ENCODE peak calls at places on chromosomes 4 and X, in seven cellular contexts. One of them, this sample, is unnamed.

GRCh38 chr4:15470149-15470520 is 453 bp downstream of the CC2D2A start:
- DNase-seq in tibial artery: no peak
- DNase-seq in IMR-90: peak
- DNase-seq in lung: no peak
- DNase-seq in colonic mucosa: no peak
- DNase-seq in coronary artery: no peak
- DNase-seq in BE2C: no peak
- DNase-seq in this sample: no peak

GRCh38 chr4:109046549-109047171 is 255.8 kb downstream of the COL25A1 start:
- DNase-seq in tibial artery: no peak
- DNase-seq in IMR-90: peak
- DNase-seq in lung: no peak
- DNase-seq in colonic mucosa: no peak
- DNase-seq in coronary artery: no peak
- DNase-seq in BE2C: no peak
- DNase-seq in this sample: no peak

GRCh38 chr4:166421556-166422156 is 548.6 kb downstream of the TLL1 start:
- DNase-seq in tibial artery: peak
- DNase-seq in IMR-90: peak
- DNase-seq in lung: no peak
- DNase-seq in colonic mucosa: no peak
- DNase-seq in coronary artery: no peak
- DNase-seq in BE2C: no peak
- DNase-seq in this sample: no peak

GRCh38 chr4:71009796-71010588 is 16.5 kb downstream of the DCK start:
- DNase-seq in tibial artery: no peak
- DNase-seq in IMR-90: peak
- DNase-seq in lung: no peak
- DNase-seq in colonic mucosa: no peak
- DNase-seq in coronary artery: no peak
- DNase-seq in BE2C: no peak
- DNase-seq in this sample: no peak

GRCh38 chr4:22999419-22999818 is 306.7 kb downstream of the GBA3 start:
- DNase-seq in tibial artery: no peak
- DNase-seq in IMR-90: no peak
- DNase-seq in lung: no peak
- DNase-seq in colonic mucosa: no peak
- DNase-seq in coronary artery: no peak
- DNase-seq in BE2C: no peak
- DNase-seq in this sample: no peak

GRCh38 chrX:123959281-123960063 is 2.0 kb upstream of the STAG2 start:
- DNase-seq in tibial artery: peak
- DNase-seq in IMR-90: no peak
- DNase-seq in lung: peak
- DNase-seq in colonic mucosa: peak
- DNase-seq in coronary artery: peak
- DNase-seq in BE2C: peak
- DNase-seq in this sample: peak

GRCh38 chr4:19748911-19749473 is 502.7 kb upstream of the SLIT2 start:
- DNase-seq in tibial artery: no peak
- DNase-seq in IMR-90: peak
- DNase-seq in lung: peak
- DNase-seq in colonic mucosa: peak
- DNase-seq in coronary artery: no peak
- DNase-seq in BE2C: no peak
- DNase-seq in this sample: no peak

GRCh38 chr4:176718881-176719280 is 73.8 kb downstream of the VEGFC start:
- DNase-seq in tibial artery: no peak
- DNase-seq in IMR-90: peak
- DNase-seq in lung: no peak
- DNase-seq in colonic mucosa: no peak
- DNase-seq in coronary artery: no peak
- DNase-seq in BE2C: no peak
- DNase-seq in this sample: no peak

GRCh38 chr4:25481648-25482047 is 104.6 kb downstream of the ANAPC4 start:
- DNase-seq in tibial artery: no peak
- DNase-seq in IMR-90: no peak
- DNase-seq in lung: no peak
- DNase-seq in colonic mucosa: no peak
- DNase-seq in coronary artery: no peak
- DNase-seq in BE2C: no peak
- DNase-seq in this sample: no peak

GRCh38 chr4:151649461-151649860 is 111.3 kb downstream of the GATB start:
- DNase-seq in tibial artery: no peak
- DNase-seq in IMR-90: no peak
- DNase-seq in lung: no peak
- DNase-seq in colonic mucosa: no peak
- DNase-seq in coronary artery: no peak
- DNase-seq in BE2C: no peak
- DNase-seq in this sample: no peak

DNA sequence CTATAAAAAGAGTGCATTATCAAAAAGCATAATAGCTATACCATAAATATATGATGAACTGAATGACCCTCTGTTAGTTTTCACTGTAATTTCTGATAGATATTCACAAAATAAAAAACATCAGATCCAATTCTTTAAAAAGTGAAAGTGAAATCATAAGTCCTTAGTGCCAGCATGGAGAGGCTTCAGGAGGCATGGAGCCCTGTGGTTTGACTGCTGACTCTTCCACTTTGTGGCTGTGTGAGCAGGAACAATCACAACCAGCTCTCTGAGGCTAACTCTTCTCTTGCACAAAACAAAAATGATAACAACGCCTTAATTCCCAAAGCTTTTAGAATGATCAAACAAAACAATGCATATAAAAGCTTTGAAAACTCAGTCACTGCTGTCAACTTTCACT is 1143.9 kb downstream of the PDHA2 start:
- DNase-seq in tibial artery: no peak
- DNase-seq in IMR-90: no peak
- DNase-seq in lung: no peak
- DNase-seq in colonic mucosa: no peak
- DNase-seq in coronary artery: no peak
- DNase-seq in BE2C: no peak
- DNase-seq in this sample: no peak
- TF ChIP-seq CTCF in tibial artery: no peak
- TF ChIP-seq CTCF in IMR-90: no peak
- TF ChIP-seq CTCF in lung: no peak
- TF ChIP-seq CTCF in colonic mucosa: no peak
- TF ChIP-seq CTCF in coronary artery: no peak
- TF ChIP-seq CTCF in BE2C: no peak
- TF ChIP-seq CTCF in this sample: no peak

GRCh38 chrX:132861076-132861475 is 97.4 kb downstream of the HS6ST2 start:
- DNase-seq in tibial artery: no peak
- DNase-seq in IMR-90: no peak
- DNase-seq in lung: no peak
- DNase-seq in colonic mucosa: no peak
- DNase-seq in coronary artery: no peak
- DNase-seq in BE2C: no peak
- DNase-seq in this sample: no peak
- H3K4me3 ChIP-seq in tibial artery: no peak
- H3K4me3 ChIP-seq in IMR-90: no peak
- H3K4me3 ChIP-seq in lung: no peak
- H3K4me3 ChIP-seq in colonic mucosa: no peak
- H3K4me3 ChIP-seq in coronary artery: no peak
- H3K4me3 ChIP-seq in BE2C: no peak
- H3K4me3 ChIP-seq in this sample: no peak

GRCh38 chr4:181569553-181569952 is 673.6 kb upstream of the TENM3 start:
- DNase-seq in tibial artery: no peak
- DNase-seq in IMR-90: peak
- DNase-seq in lung: no peak
- DNase-seq in colonic mucosa: no peak
- DNase-seq in coronary artery: no peak
- DNase-seq in BE2C: no peak
- DNase-seq in this sample: no peak
- TF ChIP-seq CTCF in tibial artery: no peak
- TF ChIP-seq CTCF in IMR-90: peak
- TF ChIP-seq CTCF in lung: no peak
- TF ChIP-seq CTCF in colonic mucosa: peak
- TF ChIP-seq CTCF in coronary artery: no peak
- TF ChIP-seq CTCF in BE2C: peak
- TF ChIP-seq CTCF in this sample: no peak

GRCh38 chr4:4859799-4860380 is 425 bp downstream of the MSX1 start:
- DNase-seq in tibial artery: no peak
- DNase-seq in IMR-90: no peak
- DNase-seq in lung: no peak
- DNase-seq in colonic mucosa: no peak
- DNase-seq in coronary artery: no peak
- DNase-seq in BE2C: peak
- DNase-seq in this sample: no peak
- H3K4me3 ChIP-seq in tibial artery: peak
- H3K4me3 ChIP-seq in IMR-90: peak
- H3K4me3 ChIP-seq in lung: peak
- H3K4me3 ChIP-seq in colonic mucosa: peak
- H3K4me3 ChIP-seq in coronary artery: peak
- H3K4me3 ChIP-seq in BE2C: peak
- H3K4me3 ChIP-seq in this sample: peak

GRCh38 chr4:4328840-4329239 is 38.8 kb downstream of the ZBTB49 start:
- DNase-seq in tibial artery: peak
- DNase-seq in IMR-90: no peak
- DNase-seq in lung: no peak
- DNase-seq in colonic mucosa: no peak
- DNase-seq in coronary artery: no peak
- DNase-seq in BE2C: no peak
- DNase-seq in this sample: no peak

GRCh38 chr4:4326136-4326535 is 36.1 kb downstream of the ZBTB49 start:
- DNase-seq in tibial artery: peak
- DNase-seq in IMR-90: no peak
- DNase-seq in lung: no peak
- DNase-seq in colonic mucosa: no peak
- DNase-seq in coronary artery: no peak
- DNase-seq in BE2C: no peak
- DNase-seq in this sample: no peak

GRCh38 chr4:4329496-4329895 is 39.4 kb downstream of the ZBTB49 start:
- DNase-seq in tibial artery: peak
- DNase-seq in IMR-90: no peak
- DNase-seq in lung: no peak
- DNase-seq in colonic mucosa: no peak
- DNase-seq in coronary artery: no peak
- DNase-seq in BE2C: no peak
- DNase-seq in this sample: peak

GRCh38 chr4:4328206-4328605 is 38.2 kb downstream of the ZBTB49 start:
- DNase-seq in tibial artery: no peak
- DNase-seq in IMR-90: no peak
- DNase-seq in lung: no peak
- DNase-seq in colonic mucosa: no peak
- DNase-seq in coronary artery: no peak
- DNase-seq in BE2C: no peak
- DNase-seq in this sample: no peak

GRCh38 chr4:4327652-4328121 is 37.6 kb downstream of the ZBTB49 start:
- DNase-seq in tibial artery: peak
- DNase-seq in IMR-90: no peak
- DNase-seq in lung: no peak
- DNase-seq in colonic mucosa: no peak
- DNase-seq in coronary artery: no peak
- DNase-seq in BE2C: peak
- DNase-seq in this sample: peak
- TF ChIP-seq CTCF in tibial artery: no peak
- TF ChIP-seq CTCF in IMR-90: peak
- TF ChIP-seq CTCF in lung: no peak
- TF ChIP-seq CTCF in colonic mucosa: no peak
- TF ChIP-seq CTCF in coronary artery: no peak
- TF ChIP-seq CTCF in BE2C: peak
- TF ChIP-seq CTCF in this sample: no peak

DNA sequence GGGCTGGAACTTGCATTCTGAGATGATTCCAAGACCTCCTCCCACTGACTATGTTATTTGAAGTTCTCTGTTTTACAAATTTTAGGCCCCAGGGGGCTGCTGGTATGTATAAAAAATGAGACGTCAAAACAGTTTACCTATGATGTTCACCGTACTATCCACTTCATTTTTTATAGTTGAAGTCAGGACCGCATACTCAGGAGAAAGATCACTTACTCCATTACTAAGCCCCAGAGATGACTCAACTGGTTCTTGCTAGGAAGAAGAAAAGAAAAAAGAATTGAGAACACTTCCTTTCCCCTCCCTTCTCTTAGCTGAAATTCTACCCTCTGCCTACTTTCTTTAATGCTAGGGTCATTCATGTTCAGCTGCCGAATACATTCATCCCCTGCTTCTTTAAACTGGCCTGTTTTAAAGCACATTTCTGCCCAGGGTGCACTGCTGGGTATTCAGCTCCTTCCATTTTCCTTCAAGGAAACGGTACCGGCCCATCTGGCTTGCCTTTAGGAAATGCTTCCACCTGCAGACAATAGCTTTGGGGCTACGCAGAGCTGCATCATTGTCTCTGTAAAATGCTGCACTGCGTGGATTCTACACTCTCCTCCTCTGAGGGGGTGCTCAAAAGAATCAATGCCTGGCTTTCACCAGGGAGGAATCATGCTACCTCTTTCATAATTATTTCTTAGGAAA is 66.2 kb downstream of the IRF2 start:
- DNase-seq in tibial artery: no peak
- DNase-seq in IMR-90: peak
- DNase-seq in lung: no peak
- DNase-seq in colonic mucosa: no peak
- DNase-seq in coronary artery: no peak
- DNase-seq in BE2C: no peak
- DNase-seq in this sample: no peak
- H3K4me3 ChIP-seq in tibial artery: no peak
- H3K4me3 ChIP-seq in IMR-90: no peak
- H3K4me3 ChIP-seq in lung: no peak
- H3K4me3 ChIP-seq in colonic mucosa: no peak
- H3K4me3 ChIP-seq in coronary artery: no peak
- H3K4me3 ChIP-seq in BE2C: no peak
- H3K4me3 ChIP-seq in this sample: no peak

GRCh38 chrX:8364369-8365141 is 100.1 kb upstream of the VCX3B start:
- DNase-seq in tibial artery: no peak
- DNase-seq in IMR-90: no peak
- DNase-seq in lung: no peak
- DNase-seq in colonic mucosa: no peak
- DNase-seq in coronary artery: no peak
- DNase-seq in BE2C: peak
- DNase-seq in this sample: no peak
- TF ChIP-seq CTCF in tibial artery: no peak
- TF ChIP-seq CTCF in IMR-90: no peak
- TF ChIP-seq CTCF in lung: peak
- TF ChIP-seq CTCF in colonic mucosa: no peak
- TF ChIP-seq CTCF in coronary artery: no peak
- TF ChIP-seq CTCF in BE2C: peak
- TF ChIP-seq CTCF in this sample: no peak

This sample was measured in lower leg skin.